ENCODE peak calls at places on chromosomes 13 and 19, in five cellular contexts. One of them, this sample, is unnamed.

GRCh38 chr19:30167976-30168635 is 204.1 kb upstream of the ZNF536 start:
- DNase-seq in effector memory CD8-positive, alpha-beta T cell: no peak
- DNase-seq in activated naive CD8-positive, alpha-beta T cell treated with anti-CD3 and anti-CD28 coated beads, Interleukin-2, amount 50 U/mL, for 24 hours: no peak
- DNase-seq in RWPE1: no peak
- DNase-seq in CD8-positive, alpha-beta memory T cell: no peak
- DNase-seq in this sample: no peak

GRCh38 chr19:41521860-41522555 is 54.0 kb upstream of the CEACAM21 start:
- DNase-seq in effector memory CD8-positive, alpha-beta T cell: peak
- DNase-seq in activated naive CD8-positive, alpha-beta T cell treated with anti-CD3 and anti-CD28 coated beads, Interleukin-2, amount 50 U/mL, for 24 hours: peak
- DNase-seq in RWPE1: no peak
- DNase-seq in CD8-positive, alpha-beta memory T cell: peak
- DNase-seq in this sample: no peak

GRCh38 chr19:38134538-38135149 is 89.4 kb downstream of the DPF1 start:
- DNase-seq in effector memory CD8-positive, alpha-beta T cell: peak
- DNase-seq in activated naive CD8-positive, alpha-beta T cell treated with anti-CD3 and anti-CD28 coated beads, Interleukin-2, amount 50 U/mL, for 24 hours: peak
- DNase-seq in RWPE1: no peak
- DNase-seq in CD8-positive, alpha-beta memory T cell: no peak
- DNase-seq in this sample: peak

GRCh38 chr19:33804021-33804799 is 7.5 kb downstream of the KCTD15 start:
- DNase-seq in effector memory CD8-positive, alpha-beta T cell: no peak
- DNase-seq in activated naive CD8-positive, alpha-beta T cell treated with anti-CD3 and anti-CD28 coated beads, Interleukin-2, amount 50 U/mL, for 24 hours: no peak
- DNase-seq in RWPE1: peak
- DNase-seq in CD8-positive, alpha-beta memory T cell: no peak
- DNase-seq in this sample: no peak

GRCh38 chr19:13036366-13036976 is 41.2 kb downstream of the NFIX start:
- DNase-seq in effector memory CD8-positive, alpha-beta T cell: no peak
- DNase-seq in activated naive CD8-positive, alpha-beta T cell treated with anti-CD3 and anti-CD28 coated beads, Interleukin-2, amount 50 U/mL, for 24 hours: no peak
- DNase-seq in RWPE1: peak
- DNase-seq in CD8-positive, alpha-beta memory T cell: no peak
- DNase-seq in this sample: no peak

GRCh38 chr13:23350009-23350408 is 83.5 kb downstream of the SACS start:
- DNase-seq in effector memory CD8-positive, alpha-beta T cell: no peak
- DNase-seq in activated naive CD8-positive, alpha-beta T cell treated with anti-CD3 and anti-CD28 coated beads, Interleukin-2, amount 50 U/mL, for 24 hours: no peak
- DNase-seq in RWPE1: no peak
- DNase-seq in CD8-positive, alpha-beta memory T cell: no peak
- DNase-seq in this sample: no peak

GRCh38 chr13:94366677-94367076 is 112.8 kb downstream of the DCT start:
- DNase-seq in effector memory CD8-positive, alpha-beta T cell: no peak
- DNase-seq in activated naive CD8-positive, alpha-beta T cell treated with anti-CD3 and anti-CD28 coated beads, Interleukin-2, amount 50 U/mL, for 24 hours: no peak
- DNase-seq in RWPE1: no peak
- DNase-seq in CD8-positive, alpha-beta memory T cell: no peak
- DNase-seq in this sample: no peak

GRCh38 chr13:20125129-20125782 is 35.6 kb downstream of the GJA3 start:
- DNase-seq in effector memory CD8-positive, alpha-beta T cell: no peak
- DNase-seq in activated naive CD8-positive, alpha-beta T cell treated with anti-CD3 and anti-CD28 coated beads, Interleukin-2, amount 50 U/mL, for 24 hours: no peak
- DNase-seq in RWPE1: peak
- DNase-seq in CD8-positive, alpha-beta memory T cell: no peak
- DNase-seq in this sample: no peak

GRCh38 chr19:52992109-52993004 is 21.4 kb upstream of the ERVV-1 start:
- DNase-seq in effector memory CD8-positive, alpha-beta T cell: no peak
- DNase-seq in activated naive CD8-positive, alpha-beta T cell treated with anti-CD3 and anti-CD28 coated beads, Interleukin-2, amount 50 U/mL, for 24 hours: no peak
- DNase-seq in RWPE1: no peak
- DNase-seq in CD8-positive, alpha-beta memory T cell: no peak
- DNase-seq in this sample: no peak

GRCh38 chr19:5775668-5776309 is 8.8 kb downstream of the PRR22 start:
- DNase-seq in effector memory CD8-positive, alpha-beta T cell: no peak
- DNase-seq in activated naive CD8-positive, alpha-beta T cell treated with anti-CD3 and anti-CD28 coated beads, Interleukin-2, amount 50 U/mL, for 24 hours: no peak
- DNase-seq in RWPE1: no peak
- DNase-seq in CD8-positive, alpha-beta memory T cell: no peak
- DNase-seq in this sample: no peak

GRCh38 chr19:45663800-45664199 is 4.2 kb upstream of the GIPR start:
- DNase-seq in effector memory CD8-positive, alpha-beta T cell: no peak
- DNase-seq in activated naive CD8-positive, alpha-beta T cell treated with anti-CD3 and anti-CD28 coated beads, Interleukin-2, amount 50 U/mL, for 24 hours: no peak
- DNase-seq in RWPE1: no peak
- DNase-seq in CD8-positive, alpha-beta memory T cell: no peak
- DNase-seq in this sample: no peak

GRCh38 chr13:107960301-107960700 is 255.0 kb downstream of the LIG4 start:
- DNase-seq in effector memory CD8-positive, alpha-beta T cell: no peak
- DNase-seq in activated naive CD8-positive, alpha-beta T cell treated with anti-CD3 and anti-CD28 coated beads, Interleukin-2, amount 50 U/mL, for 24 hours: no peak
- DNase-seq in RWPE1: no peak
- DNase-seq in CD8-positive, alpha-beta memory T cell: no peak
- DNase-seq in this sample: no peak

GRCh38 chr13:65913173-65913572 is 1317.0 kb downstream of the PCDH9 start:
- DNase-seq in effector memory CD8-positive, alpha-beta T cell: no peak
- DNase-seq in activated naive CD8-positive, alpha-beta T cell treated with anti-CD3 and anti-CD28 coated beads, Interleukin-2, amount 50 U/mL, for 24 hours: no peak
- DNase-seq in RWPE1: peak
- DNase-seq in CD8-positive, alpha-beta memory T cell: no peak
- DNase-seq in this sample: no peak

GRCh38 chr13:27466513-27466912 is 16.1 kb upstream of the MTIF3 start:
- DNase-seq in effector memory CD8-positive, alpha-beta T cell: no peak
- DNase-seq in activated naive CD8-positive, alpha-beta T cell treated with anti-CD3 and anti-CD28 coated beads, Interleukin-2, amount 50 U/mL, for 24 hours: no peak
- DNase-seq in RWPE1: no peak
- DNase-seq in CD8-positive, alpha-beta memory T cell: no peak
- DNase-seq in this sample: no peak

GRCh38 chr13:44024496-44025155 is 144.9 kb downstream of the LACC1 start:
- DNase-seq in effector memory CD8-positive, alpha-beta T cell: no peak
- DNase-seq in activated naive CD8-positive, alpha-beta T cell treated with anti-CD3 and anti-CD28 coated beads, Interleukin-2, amount 50 U/mL, for 24 hours: no peak
- DNase-seq in RWPE1: no peak
- DNase-seq in CD8-positive, alpha-beta memory T cell: no peak
- DNase-seq in this sample: no peak

GRCh38 chr19:40642757-40643325 is 41.7 kb downstream of the LTBP4 start:
- DNase-seq in effector memory CD8-positive, alpha-beta T cell: no peak
- DNase-seq in activated naive CD8-positive, alpha-beta T cell treated with anti-CD3 and anti-CD28 coated beads, Interleukin-2, amount 50 U/mL, for 24 hours: no peak
- DNase-seq in RWPE1: no peak
- DNase-seq in CD8-positive, alpha-beta memory T cell: no peak
- DNase-seq in this sample: no peak

GRCh38 chr19:1864480-1865171 is 1.2 kb upstream of the KLF16 start:
- DNase-seq in effector memory CD8-positive, alpha-beta T cell: peak
- DNase-seq in activated naive CD8-positive, alpha-beta T cell treated with anti-CD3 and anti-CD28 coated beads, Interleukin-2, amount 50 U/mL, for 24 hours: peak
- DNase-seq in RWPE1: no peak
- DNase-seq in CD8-positive, alpha-beta memory T cell: no peak
- DNase-seq in this sample: no peak

GRCh38 chr19:53977991-53978731 is 13.3 kb upstream of the CACNG6 start:
- DNase-seq in effector memory CD8-positive, alpha-beta T cell: no peak
- DNase-seq in activated naive CD8-positive, alpha-beta T cell treated with anti-CD3 and anti-CD28 coated beads, Interleukin-2, amount 50 U/mL, for 24 hours: peak
- DNase-seq in RWPE1: peak
- DNase-seq in CD8-positive, alpha-beta memory T cell: no peak
- DNase-seq in this sample: no peak

This sample was measured in Jurkat, Clone E6-1.